ENCODE peak calls at places on chromosomes 3 and 15, in four cellular contexts. X, Y, J and T are unnamed samples.
A peak's percentile ranks its signal among the peaks of the same experiment; 100 is the strongest.

GRCh38 chr3:11591401-11592266 is 52.1 kb downstream of the VGLL4 start:
- DNase-seq in X (peak; percentile 85), J (no peak), Y (no peak), T (no peak)

GRCh38 chr3:14647976-14648955 is 3.3 kb upstream of the CCDC174 start:
- DNase-seq in J (no peak), X (no peak), Y (no peak), T (no peak)

GRCh38 chr15:76196286-76196948 is 114.9 kb downstream of the ETFA start:
- DNase-seq in J (peak; percentile 27), X (peak; percentile 95), Y (peak; percentile 69), T (peak; percentile 82)

GRCh38 chr3:49244589-49245205 is 32.3 kb downstream of the C3orf62 start:
- DNase-seq in Y (no peak), X (peak; percentile 46), J (peak; percentile 16), T (no peak)

GRCh38 chr15:43133429-43134156 is at the start of gene TMEM62:
- DNase-seq in Y (peak; percentile 11), J (peak; percentile 94), X (peak; percentile 91), T (peak; percentile 70)

GRCh38 chr3:61561374-61562041 is at the start of gene PTPRG:
- DNase-seq in Y (peak; percentile 83), X (peak; percentile 97), J (peak; percentile 69), T (peak; percentile 85)

GRCh38 chr3:146142757-146143156 is 18.2 kb downstream of the PLOD2 start:
- DNase-seq in J (no peak), Y (no peak), X (no peak), T (no peak)

GRCh38 chr3:119536757-119537156 is 22.7 kb downstream of the CD80 start:
- DNase-seq in Y (no peak), X (no peak), J (no peak), T (peak; percentile 93)

GRCh38 chr3:51712511-51712931 is 5.7 kb downstream of the GRM2 start:
- DNase-seq in J (no peak), X (no peak), Y (no peak), T (no peak)

GRCh38 chr15:76333720-76334437 is 2.7 kb upstream of the ISL2 start:
- DNase-seq in Y (no peak), X (no peak), J (no peak), T (no peak)

GRCh38 chr15:49815937-49816336 is 195.1 kb downstream of the DTWD1 start:
- DNase-seq in Y (peak; percentile 59), J (peak; percentile 36), X (no peak), T (no peak)

GRCh38 chr3:127767126-127767525 is 55.2 kb downstream of the MGLL start:
- DNase-seq in X (no peak), Y (no peak), J (no peak), T (no peak)

GRCh38 chr15:75836953-75837321 is 6.3 kb upstream of the UBE2Q2 start:
- DNase-seq in J (peak; percentile 88), Y (peak; percentile 45), X (no peak), T (no peak)

GRCh38 chr15:85024509-85025336 is 43.1 kb downstream of the PDE8A start:
- DNase-seq in J (no peak), Y (no peak), X (no peak), T (no peak)

GRCh38 chr3:34947849-34948248 is 691.5 kb upstream of the ARPP21 start:
- DNase-seq in J (no peak), Y (no peak), X (no peak), T (no peak)

GRCh38 chr15:98773616-98774015 is 125.3 kb downstream of the IGF1R start:
- DNase-seq in J (no peak), Y (no peak), X (no peak), T (no peak)

GRCh38 chr3:139339219-139339906 is 4.5 kb upstream of the MRPS22 start:
- DNase-seq in J (no peak), X (no peak), Y (no peak), T (no peak)

GRCh38 chr15:30033211-30033610 is 49.5 kb upstream of the GOLGA8J start:
- DNase-seq in X (no peak), J (no peak), Y (no peak), T (no peak)

GRCh38 chr3:71416868-71417267 is 166.7 kb downstream of the FOXP1 start:
- DNase-seq in X (no peak), J (peak; percentile 9), Y (no peak), T (no peak)

GRCh38 chr15:53196235-53196634 is 406.1 kb upstream of the ONECUT1 start:
- DNase-seq in Y (no peak), J (no peak), X (no peak), T (no peak)

GRCh38 chr3:114558271-114558670 is 264.4 kb downstream of the TIGIT start:
- DNase-seq in J (no peak), X (no peak), Y (no peak), T (no peak)

GRCh38 chr3:120062474-120062873 is 31.8 kb downstream of the GSK3B start:
- DNase-seq in J (no peak), X (no peak), Y (no peak), T (peak; percentile 33)

GRCh38 chr15:32870240-32871033 is 152.6 kb downstream of the GREM1 start:
- DNase-seq in J (peak; percentile 65), Y (peak; percentile 92), X (no peak), T (no peak)

GRCh38 chr15:87498545-87498944 is 758.0 kb downstream of the NTRK3 start:
- DNase-seq in J (no peak), Y (peak; percentile 58), X (no peak), T (no peak)

GRCh38 chr15:68430471-68431036 is 1.4 kb downstream of the ITGA11 start:
- DNase-seq in Y (no peak), J (no peak), X (no peak), T (no peak)

GRCh38 chr3:66567066-66567465 is 66.2 kb upstream of the LRIG1 start:
- DNase-seq in J (no peak), Y (no peak), X (no peak), T (no peak)

GRCh38 chr3:38283810-38284775 is 2.0 kb downstream of the SLC22A14 start:
- DNase-seq in Y (peak; percentile 52), J (no peak), X (no peak), T (no peak)

GRCh38 chr15:61750271-61751084 is 309.8 kb downstream of the VPS13C start:
- DNase-seq in Y (no peak), X (no peak), J (no peak), T (peak; percentile 100)

GRCh38 chr3:97914390-97914789 is 57.8 kb downstream of the RIOX2 start:
- DNase-seq in Y (peak; percentile 66), X (no peak), J (no peak), T (peak; percentile 43)

GRCh38 chr15:100241572-100242479 is 99.9 kb downstream of the ADAMTS17 start:
- DNase-seq in J (no peak), Y (no peak), X (no peak), T (no peak)

GRCh38 chr3:175266993-175267960 is 408.1 kb downstream of the NAALADL2 start:
- DNase-seq in Y (peak; percentile 37), J (no peak), X (no peak), T (no peak)

GRCh38 chr3:13479332-13479581 is 849 bp upstream of the HDAC11 start:
- DNase-seq in J (no peak), X (no peak), Y (no peak), T (no peak)

GRCh38 chr3:59043391-59043790 is 6.4 kb downstream of the CFAP20DC start:
- DNase-seq in X (no peak), J (no peak), Y (no peak), T (no peak)

GRCh38 chr15:98686983-98687382 is 38.6 kb downstream of the IGF1R start:
- DNase-seq in X (no peak), Y (no peak), J (no peak), T (peak; percentile 69)

GRCh38 chr3:177935008-177935407 is 601.2 kb upstream of the KCNMB2 start:
- DNase-seq in J (no peak), Y (no peak), X (no peak), T (no peak)

GRCh38 chr15:77822631-77823230 is 190.0 kb upstream of the LINGO1 start:
- DNase-seq in X (no peak), Y (no peak), J (no peak), T (no peak)

GRCh38 chr15:77821959-77822256 is 189.2 kb upstream of the LINGO1 start:
- DNase-seq in J (no peak), X (no peak), Y (no peak), T (no peak)

GRCh38 chr15:77819841-77820728 is 187.4 kb upstream of the LINGO1 start:
- DNase-seq in J (no peak), Y (no peak), X (no peak), T (no peak)

GRCh38 chr15:77819271-77819806 is 186.6 kb upstream of the LINGO1 start:
- DNase-seq in Y (no peak), X (no peak), J (no peak), T (no peak)

GRCh38 chr15:77821188-77821958 is 188.7 kb upstream of the LINGO1 start:
- DNase-seq in Y (peak; percentile 4), X (no peak), J (peak; percentile 62), T (no peak)
- TF ChIP-seq CTCF in Y (peak; percentile 85), X (peak; percentile 40), J (peak; percentile 78), T (peak; percentile 98)

GRCh38 chr15:73750441-73750840 is 2.7 kb downstream of the INSYN1 start:
- DNase-seq in Y (no peak), J (no peak), X (no peak), T (no peak)

GRCh38 chr15:73750951-73751350 is 2.2 kb downstream of the INSYN1 start:
- DNase-seq in Y (no peak), J (no peak), X (no peak), T (no peak)

GRCh38 chr15:73751896-73752816 is 995 bp downstream of the INSYN1 start:
- DNase-seq in J (no peak), Y (no peak), X (no peak), T (no peak)

GRCh38 chr15:73752817-73753214 is 335 bp downstream of the INSYN1 start:
- DNase-seq in Y (no peak), J (no peak), X (no peak), T (no peak)

GRCh38 chr15:73751481-73751880 is 1.7 kb downstream of the INSYN1 start:
- DNase-seq in X (no peak), J (no peak), Y (no peak), T (no peak)
- H3K4me3 ChIP-seq in X (peak overlapping the region; percentile 46), J (no peak overlapping the region), Y (no peak overlapping the region), T (no peak overlapping the region)

GRCh38 chr3:164550857-164551256 is 527.4 kb downstream of the SI start:
- DNase-seq in X (no peak), J (no peak), Y (no peak), T (no peak)
- TF ChIP-seq CTCF in X (no peak), J (no peak), Y (no peak), T (no peak)

DNA sequence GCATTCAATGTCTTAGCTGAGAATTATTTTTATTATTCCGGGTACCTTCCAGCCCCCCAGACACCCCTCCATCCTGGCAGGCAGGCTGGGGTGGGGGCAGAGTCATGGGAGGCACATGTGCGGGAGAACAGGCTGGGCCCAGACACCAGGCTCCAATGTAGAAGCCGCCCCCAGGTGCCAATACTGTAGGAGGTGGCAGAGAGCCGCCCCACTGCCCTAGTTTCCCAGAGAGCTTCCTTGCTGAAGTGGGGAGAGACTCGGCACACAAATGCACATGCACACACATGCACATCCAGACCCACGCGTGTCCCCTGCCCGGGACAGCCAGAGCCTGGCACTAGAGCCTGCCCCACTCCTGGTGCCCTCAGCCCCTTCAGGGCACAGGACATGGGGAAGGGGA is 98.4 kb upstream of the LINGO1 start:
- DNase-seq in X (no peak), Y (no peak), J (no peak), T (no peak)
- H3K4me3 ChIP-seq in X (no peak overlapping the region), Y (no peak overlapping the region), J (no peak overlapping the region), T (no peak overlapping the region)

DNA sequence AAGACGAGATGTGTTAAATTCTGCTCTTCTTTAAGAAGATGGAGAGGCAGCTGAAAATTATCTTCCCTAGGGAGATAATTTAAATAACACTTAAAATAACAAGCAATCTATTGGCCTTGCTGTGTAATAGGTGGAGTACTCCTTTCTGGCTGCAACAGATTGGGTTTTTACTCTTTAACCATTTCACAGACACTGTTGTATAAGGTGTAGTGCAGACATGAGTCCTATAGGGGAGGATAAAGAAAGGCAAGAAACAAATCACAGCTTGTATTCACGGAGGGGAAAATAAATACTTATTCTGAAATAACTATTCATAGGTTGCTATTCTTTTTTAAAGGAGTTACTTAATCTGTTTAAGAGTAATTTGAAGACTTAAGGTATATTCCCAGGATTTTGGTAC is 252.0 kb downstream of the ZPLD1 start:
- DNase-seq in X (no peak), Y (no peak), J (no peak), T (no peak)
- TF ChIP-seq CTCF in X (no peak), Y (no peak), J (no peak), T (no peak)